ENCODE peak calls at places on chromosomes 13 and 19, in six cellular contexts. S is left lung; E is PC-3; M is heart right ventricle; U is CD8-positive, alpha-beta T cell; C is neural progenitor cell. O is an unnamed sample.

GRCh38 chr19:34474233-34474989 is 7.1 kb upstream of the WTIP start:
- DNase-seq in M (no peak), C (no peak), S (no peak), E (no peak), U (no peak), O (no peak)

GRCh38 chr19:28196961-28197360 is 1016.0 kb downstream of the UQCRFS1 start:
- DNase-seq in C (no peak), E (no peak), U (no peak), S (no peak), M (no peak), O (no peak)

GRCh38 chr19:6736169-6736916 is 1.0 kb downstream of the GPR108 start:
- DNase-seq in S (peak; percentile 92), C (peak; percentile 88), U (peak; percentile 46), M (peak; percentile 77), E (peak; percentile 85), O (peak; percentile 89)

GRCh38 chr13:33483471-33483870 is 197.9 kb upstream of the STARD13 start:
- DNase-seq in E (peak; percentile 35), C (no peak), M (no peak), U (no peak), S (no peak), O (no peak)

GRCh38 chr19:18494267-18494607 is 27.6 kb downstream of the ELL start:
- DNase-seq in E (no peak), S (no peak), C (no peak), M (no peak), U (no peak), O (no peak)

GRCh38 chr13:111637365-111637764 is 316.9 kb downstream of the TEX29 start:
- DNase-seq in U (no peak), E (no peak), M (no peak), C (no peak), S (no peak), O (no peak)

GRCh38 chr19:10424011-10424637 is 3.8 kb downstream of the PDE4A start:
- DNase-seq in S (peak; percentile 96), U (no peak), M (peak; percentile 75), E (peak; percentile 93), C (peak; percentile 90), O (peak; percentile 87)

GRCh38 chr13:114211446-114211845 is 23.3 kb upstream of the CDC16 start:
- DNase-seq in C (no peak), E (no peak), M (no peak), S (no peak), U (no peak), O (no peak)

GRCh38 chr13:75357576-75358295 is 124.2 kb downstream of the TBC1D4 start:
- DNase-seq in C (peak; percentile 77), E (peak; percentile 76), M (no peak), S (no peak), U (peak; percentile 27), O (no peak)

DNA sequence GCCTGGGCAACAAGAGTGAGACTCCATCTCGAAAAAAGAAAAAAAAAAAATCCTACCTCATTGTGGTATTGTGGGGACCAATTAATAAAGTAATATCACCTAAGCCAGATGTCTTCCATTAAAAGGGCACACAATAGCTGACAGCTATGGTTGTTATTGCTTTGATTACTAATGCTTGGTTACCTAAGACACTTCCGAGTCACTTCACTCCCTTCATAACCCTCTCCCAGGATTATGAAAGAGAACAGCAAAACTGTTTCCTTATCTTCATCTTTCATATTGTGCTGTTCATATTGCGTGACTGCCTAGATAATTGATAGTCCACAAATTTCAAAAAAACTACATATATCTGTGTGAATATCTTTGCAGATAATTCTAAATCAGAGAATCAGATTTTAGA is 10.3 kb upstream of the HSPH1 start:
- DNase-seq in S (no peak), U (no peak), E (peak; percentile 65), M (no peak), C (no peak), O (no peak)
- H3K4me3 ChIP-seq in S (no peak overlapping the region), U (no peak overlapping the region), E (peak overlapping the region; percentile 13), M (no peak overlapping the region), C (no peak overlapping the region), O (no peak overlapping the region)

DNA sequence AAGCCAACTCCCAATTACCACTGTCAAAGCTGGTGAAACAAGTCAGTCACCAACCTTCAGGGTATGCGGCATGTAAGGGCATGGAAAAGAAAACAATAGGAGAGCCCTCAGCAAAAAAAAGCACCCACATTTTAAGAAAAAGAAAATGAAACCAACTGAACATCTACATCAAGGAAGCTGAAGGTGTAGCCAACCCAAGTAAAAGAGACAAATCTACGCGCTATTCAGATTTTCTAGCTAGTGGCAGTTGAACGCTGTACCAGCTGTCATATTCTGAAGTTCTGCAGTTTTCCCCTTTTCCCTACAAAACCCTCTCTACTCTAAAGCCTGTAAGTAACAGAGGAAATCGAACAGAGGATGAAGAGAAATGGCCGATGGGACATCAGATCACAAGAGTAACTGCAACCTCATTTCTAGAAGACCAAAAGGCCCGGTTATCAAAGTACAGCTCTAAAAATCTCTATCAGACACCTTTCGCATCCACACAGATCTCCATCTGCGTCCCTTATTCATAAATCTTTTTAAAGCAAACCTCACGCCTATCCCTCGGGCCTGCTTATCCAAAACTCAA is 1.4 kb downstream of the MYCBP2 start:
- DNase-seq in S (no peak), M (no peak), U (no peak), C (no peak), E (peak; percentile 13), O (no peak)
- H3K4me1 ChIP-seq in S (peaks cover 48% of the 10 kb centered on the region), M (peaks cover 67% of the 10 kb centered on the region), U (peaks cover 69% of the 10 kb centered on the region), C (peaks cover 22% of the 10 kb centered on the region), E (peaks cover 19% of the 10 kb centered on the region), O (no peaks in the 10 kb centered on the region)

DNA sequence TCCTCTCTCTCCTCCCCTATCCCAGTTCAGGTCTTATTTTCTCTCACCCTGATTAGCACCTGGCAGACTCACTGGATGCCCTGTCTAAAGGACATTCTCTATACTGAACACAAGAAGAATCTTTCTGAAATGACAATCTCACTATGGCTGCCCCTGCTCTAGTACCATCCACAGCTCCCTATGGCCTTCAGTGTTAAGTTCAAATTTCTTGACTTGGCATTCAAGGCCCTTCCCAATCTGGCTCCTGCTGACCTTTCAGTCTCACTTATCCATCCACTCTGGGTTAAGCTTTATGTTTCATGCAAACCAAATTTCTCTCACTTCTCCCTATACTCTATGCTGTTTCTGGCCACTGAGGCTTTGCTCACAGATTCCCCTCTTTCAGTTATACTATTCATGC is 34.2 kb downstream of the MBD3L1 start:
- DNase-seq in C (no peak), U (no peak), M (no peak), E (no peak), S (no peak), O (no peak)
- H3K9me3 ChIP-seq in C (peaks cover 4% of the 10 kb centered on the region), U (no peaks in the 10 kb centered on the region), M (no peaks in the 10 kb centered on the region), E (no peaks in the 10 kb centered on the region), S (no peaks in the 10 kb centered on the region), O (peaks cover 3% of the 10 kb centered on the region)

GRCh38 chr13:95641961-95642621 is 2.4 kb downstream of the DZIP1 start:
- DNase-seq in E (no peak), S (peak; percentile 86), M (no peak), C (peak; percentile 80), U (no peak), O (peak; percentile 64)

GRCh38 chr13:95643009-95643408 is 1.5 kb downstream of the DZIP1 start:
- DNase-seq in U (no peak), E (no peak), M (no peak), S (no peak), C (peak; percentile 40), O (no peak)

GRCh38 chr13:95643471-95643813 is 1.1 kb downstream of the DZIP1 start:
- DNase-seq in C (peak; percentile 53), M (no peak), S (no peak), E (no peak), U (no peak), O (no peak)

GRCh38 chr13:95643814-95644598 is 500 bp downstream of the DZIP1 start:
- DNase-seq in E (no peak), C (peak; percentile 77), M (no peak), S (peak; percentile 80), U (no peak), O (peak; percentile 83)

GRCh38 chr13:95641291-95641811 is 3.2 kb downstream of the DZIP1 start:
- DNase-seq in C (peak; percentile 47), S (peak; percentile 62), E (no peak), U (no peak), M (no peak), O (peak; percentile 45)
- H3K4me3 ChIP-seq in C (peak overlapping the region; percentile 59), S (peak overlapping the region; percentile 31), E (no peak overlapping the region), U (no peak overlapping the region), M (peak overlapping the region; percentile 26), O (peak overlapping the region; percentile 51)

DNA sequence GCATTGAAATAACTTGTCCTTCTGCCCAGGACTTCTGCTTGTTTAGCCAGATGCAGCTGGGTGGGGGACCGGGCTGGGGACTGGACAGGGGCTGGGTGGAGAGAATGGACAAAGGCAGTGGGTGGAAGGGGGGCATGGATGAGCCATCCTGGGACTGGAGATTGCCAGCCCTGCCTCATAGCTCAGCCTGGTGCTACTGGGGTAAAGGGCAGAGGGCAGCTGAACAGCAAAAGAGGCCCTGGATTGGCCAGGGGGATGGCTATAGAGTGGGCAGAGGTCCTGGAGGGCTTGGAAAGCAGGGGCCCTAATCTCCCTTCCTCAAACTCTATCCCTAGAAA is 17.7 kb upstream of the PLAUR start:
- DNase-seq in C (no peak), S (no peak), E (no peak), U (no peak), M (no peak), O (no peak)
- H3K4me1 ChIP-seq in C (peaks cover 9% of the 10 kb centered on the region), S (peaks cover 43% of the 10 kb centered on the region), E (no peaks in the 10 kb centered on the region), U (no peaks in the 10 kb centered on the region), M (no peaks in the 10 kb centered on the region), O (no peaks in the 10 kb centered on the region)

GRCh38 chr19:57615346-57615745 is 1.3 kb downstream of the ZNF134 start:
- DNase-seq in S (no peak), E (no peak), U (no peak), M (no peak), C (no peak), O (no peak)
- H3K9me3 ChIP-seq in S (peaks cover 18% of the 10 kb centered on the region), E (peaks cover 62% of the 10 kb centered on the region), U (peaks cover 56% of the 10 kb centered on the region), M (peaks cover 64% of the 10 kb centered on the region), C (peaks cover 47% of the 10 kb centered on the region), O (peaks cover 45% of the 10 kb centered on the region)

DNA sequence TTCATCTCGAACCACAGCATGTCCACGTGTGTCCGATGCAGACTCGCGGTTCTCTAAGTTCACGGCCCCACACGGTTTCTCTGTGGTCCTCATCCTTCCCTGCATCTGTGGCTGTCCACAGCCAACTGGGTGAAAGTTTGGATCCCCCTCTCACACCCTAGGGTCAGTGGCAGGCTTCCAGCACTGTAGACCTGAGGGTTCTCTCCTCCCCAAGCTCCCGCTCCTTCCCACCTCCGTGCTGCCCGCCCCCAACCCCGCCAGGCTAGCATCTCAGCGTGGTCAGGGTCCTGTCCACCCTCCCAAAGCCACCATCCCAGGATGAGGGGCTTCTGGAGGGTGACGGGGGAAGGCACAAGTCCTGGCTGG is 3.0 kb downstream of the ANGPTL4 start:
- DNase-seq in C (no peak), U (no peak), S (no peak), E (no peak), M (no peak), O (no peak)
- H3K4me3 ChIP-seq in C (peak overlapping the region; percentile 10), U (no peak overlapping the region), S (no peak overlapping the region), E (no peak overlapping the region), M (no peak overlapping the region), O (no peak overlapping the region)

GRCh38 chr13:72295173-72295572 is 428.2 kb upstream of the DACH1 start:
- DNase-seq in E (no peak), U (no peak), C (no peak), S (no peak), M (no peak), O (no peak)
- H3K4me1 ChIP-seq in E (peaks cover 17% of the 10 kb centered on the region), U (no peaks in the 10 kb centered on the region), C (peaks cover 5% of the 10 kb centered on the region), S (no peaks in the 10 kb centered on the region), M (no peaks in the 10 kb centered on the region), O (no peaks in the 10 kb centered on the region)

O was measured in aorta.